ENCODE peak calls at places on chromosomes 1 and 21, in seven cellular contexts. N, I, D, F, W, H and X are unnamed samples.

GRCh38 chr1:6269271-6269996 is 8.5 kb upstream of the GPR153 start:
- DNase-seq in N (no peak), I (no peak), H (no peak), D (no peak), F (no peak), W (no peak), X (no peak)

GRCh38 chr1:2474933-2475371 is 1.1 kb upstream of the PLCH2 start:
- DNase-seq in I (no peak), D (no peak), F (no peak), W (no peak), H (no peak), N (no peak), X (no peak)

GRCh38 chr1:195482137-195482536 is 1126.1 kb downstream of the KCNT2 start:
- DNase-seq in I (no peak), D (no peak), F (no peak), H (no peak), N (no peak), W (no peak), X (no peak)

GRCh38 chr1:116066868-116067563 is 44.2 kb upstream of the MAB21L3 start:
- DNase-seq in F (no peak), H (peak; percentile 3), D (no peak), N (no peak), W (peak; percentile 62), I (no peak), X (no peak)

GRCh38 chr1:19597463-19598309 is 46.4 kb upstream of the NBL1 start:
- DNase-seq in W (peak; percentile 44), I (no peak), D (no peak), H (peak; percentile 13), N (no peak), F (no peak), X (peak; percentile 82)

GRCh38 chr1:156705918-156706646 is 699 bp upstream of the CRABP2 start:
- DNase-seq in H (no peak), W (peak; percentile 59), I (peak; percentile 92), F (peak; percentile 60), N (peak; percentile 78), D (peak; percentile 71), X (peak; percentile 56)

GRCh38 chr1:63322944-63323865 is 838 bp downstream of the FOXD3 start:
- DNase-seq in I (peak; percentile 55), D (peak; percentile 38), F (no peak), W (peak; percentile 34), N (no peak), H (no peak), X (peak; percentile 66)

GRCh38 chr1:118913818-118914217 is 74.3 kb downstream of the TBX15 start:
- DNase-seq in I (no peak), H (no peak), N (no peak), D (no peak), F (no peak), W (no peak), X (no peak)

GRCh38 chr1:153488731-153489130 is 28.3 kb upstream of the S100A7 start:
- DNase-seq in N (no peak), I (no peak), F (no peak), W (no peak), H (no peak), D (no peak), X (no peak)

GRCh38 chr1:167905182-167905581 is 8.8 kb downstream of the ADCY10 start:
- DNase-seq in N (no peak), F (no peak), W (no peak), I (no peak), D (no peak), H (no peak), X (no peak)

GRCh38 chr1:226656601-226657277 is 82.3 kb downstream of the ITPKB start:
- DNase-seq in H (no peak), D (no peak), W (peak; percentile 91), N (no peak), I (no peak), F (no peak), X (peak; percentile 56)

GRCh38 chr1:13759072-13759471 is 59.1 kb downstream of the PRDM2 start:
- DNase-seq in W (peak; percentile 95), N (no peak), I (no peak), D (no peak), H (no peak), F (no peak), X (no peak)

GRCh38 chr1:33324677-33325417 is 3.9 kb upstream of the A3GALT2 start:
- DNase-seq in I (no peak), D (no peak), F (no peak), N (no peak), H (no peak), W (no peak), X (no peak)

GRCh38 chr21:15659768-15660423 is 69.9 kb upstream of the USP25 start:
- DNase-seq in N (no peak), H (no peak), I (no peak), D (no peak), F (no peak), W (peak; percentile 23), X (no peak)

GRCh38 chr1:230906226-230906625 is 37.9 kb upstream of the C1orf198 start:
- DNase-seq in D (no peak), F (no peak), I (no peak), H (no peak), N (no peak), W (no peak), X (no peak)

GRCh38 chr1:201598973-201599372 is 60.0 kb downstream of the NAV1 start:
- DNase-seq in I (no peak), D (no peak), F (no peak), W (no peak), H (no peak), N (no peak), X (no peak)

GRCh38 chr1:41671116-41671755 is 186.8 kb upstream of the EDN2 start:
- DNase-seq in D (no peak), N (no peak), H (no peak), W (no peak), I (no peak), F (no peak), X (no peak)

GRCh38 chr1:23999156-23999671 is 19.1 kb upstream of the SRSF10 start:
- DNase-seq in W (no peak), H (no peak), N (no peak), I (no peak), F (no peak), D (no peak), X (no peak)

GRCh38 chr1:205523891-205524793 is 19.7 kb downstream of the CDK18 start:
- DNase-seq in W (peak; percentile 70), I (peak; percentile 85), F (peak; percentile 61), N (peak; percentile 80), H (peak; percentile 56), D (peak; percentile 78), X (peak; percentile 64)

GRCh38 chr1:25702101-25702775 is 85.6 kb downstream of the MAN1C1 start:
- DNase-seq in D (no peak), W (no peak), H (no peak), N (no peak), I (no peak), F (no peak), X (no peak)

GRCh38 chr1:179058343-179059184 is 23.3 kb upstream of the TOR3A start:
- DNase-seq in N (no peak), H (no peak), F (no peak), W (no peak), D (no peak), I (no peak), X (no peak)

GRCh38 chr1:9691726-9692125 is 40.2 kb downstream of the PIK3CD start:
- DNase-seq in N (no peak), I (no peak), D (no peak), F (no peak), W (no peak), H (no peak), X (peak; percentile 24)

GRCh38 chr1:45803299-45803780 is at the start of gene MAST2:
- DNase-seq in D (peak; percentile 90), N (peak; percentile 87), W (peak; percentile 89), H (peak; percentile 84), F (peak; percentile 75), I (peak; percentile 97), X (peak; percentile 74)

GRCh38 chr1:152461544-152461943 is 47.5 kb upstream of the CRNN start:
- DNase-seq in I (peak; percentile 44), D (peak; percentile 68), N (no peak), H (peak; percentile 64), W (peak; percentile 77), F (no peak), X (peak; percentile 57)

GRCh38 chr1:44129616-44130500 is 11.2 kb downstream of the KLF17 start:
- DNase-seq in F (no peak), I (no peak), W (no peak), H (no peak), D (no peak), N (no peak), X (no peak)

GRCh38 chr21:17441370-17441769 is 71.5 kb upstream of the CXADR start:
- DNase-seq in I (no peak), H (peak; percentile 82), F (no peak), N (peak; percentile 53), D (no peak), W (peak; percentile 90), X (no peak)